ENCODE peak calls at places on chromosomes 13 and 19, in five cellular contexts. E is IMR-90, M is mesendoderm, V is H9, A is neuronal stem cell. K is an unnamed sample.

GRCh38 chr13:44410328-44410859 is 36.8 kb downstream of the SERP2 start:
- DNase-seq in M (no peak), E (no peak), A (no peak), V (no peak), K (no peak)

GRCh38 chr13:23655321-23655720 is 85.1 kb downstream of the TNFRSF19 start:
- DNase-seq in E (no peak), V (no peak), A (no peak), M (no peak), K (peak)

GRCh38 chr19:36528921-36529518 is 949 bp upstream of the ZNF260 start:
- DNase-seq in E (no peak), A (no peak), V (peak), M (peak), K (peak)

GRCh38 chr13:72437458-72437857 is 290.0 kb downstream of the MZT1 start:
- DNase-seq in E (peak), A (no peak), M (peak), V (no peak), K (peak)

GRCh38 chr19:7788178-7788932 is 25.3 kb downstream of the CLEC4M start:
- DNase-seq in M (no peak), E (no peak), V (peak), A (no peak), K (no peak)

GRCh38 chr13:100234006-100234405 is 145.1 kb downstream of the PCCA start:
- DNase-seq in E (no peak), A (peak), V (no peak), M (no peak), K (no peak)

GRCh38 chr19:55901369-55902079 is 30.6 kb downstream of the NLRP13 start:
- DNase-seq in A (no peak), M (no peak), E (no peak), V (no peak), K (no peak)

GRCh38 chr13:73224708-73225107 is 165.9 kb downstream of the KLF5 start:
- DNase-seq in E (peak), V (no peak), A (no peak), M (no peak), K (no peak)

GRCh38 chr13:35465345-35465744 is 11.1 kb downstream of the MAB21L1 start:
- DNase-seq in E (no peak), A (no peak), V (no peak), M (no peak), K (no peak)

GRCh38 chr19:4343056-4343844 is at the start of gene MPND:
- DNase-seq in A (peak), V (peak), M (peak), E (peak), K (peak)

GRCh38 chr13:80611310-80611709 is 270.4 kb upstream of the SPRY2 start:
- DNase-seq in M (no peak), E (no peak), A (no peak), V (no peak), K (no peak)

GRCh38 chr13:32228330-32229041 is 86.7 kb downstream of the ZAR1L start:
- DNase-seq in E (peak), A (no peak), M (peak), V (no peak), K (peak)

GRCh38 chr19:41000310-41000737 is 9.2 kb downstream of the CYP2B6 start:
- DNase-seq in V (no peak), M (no peak), E (no peak), A (no peak), K (no peak)

DNA sequence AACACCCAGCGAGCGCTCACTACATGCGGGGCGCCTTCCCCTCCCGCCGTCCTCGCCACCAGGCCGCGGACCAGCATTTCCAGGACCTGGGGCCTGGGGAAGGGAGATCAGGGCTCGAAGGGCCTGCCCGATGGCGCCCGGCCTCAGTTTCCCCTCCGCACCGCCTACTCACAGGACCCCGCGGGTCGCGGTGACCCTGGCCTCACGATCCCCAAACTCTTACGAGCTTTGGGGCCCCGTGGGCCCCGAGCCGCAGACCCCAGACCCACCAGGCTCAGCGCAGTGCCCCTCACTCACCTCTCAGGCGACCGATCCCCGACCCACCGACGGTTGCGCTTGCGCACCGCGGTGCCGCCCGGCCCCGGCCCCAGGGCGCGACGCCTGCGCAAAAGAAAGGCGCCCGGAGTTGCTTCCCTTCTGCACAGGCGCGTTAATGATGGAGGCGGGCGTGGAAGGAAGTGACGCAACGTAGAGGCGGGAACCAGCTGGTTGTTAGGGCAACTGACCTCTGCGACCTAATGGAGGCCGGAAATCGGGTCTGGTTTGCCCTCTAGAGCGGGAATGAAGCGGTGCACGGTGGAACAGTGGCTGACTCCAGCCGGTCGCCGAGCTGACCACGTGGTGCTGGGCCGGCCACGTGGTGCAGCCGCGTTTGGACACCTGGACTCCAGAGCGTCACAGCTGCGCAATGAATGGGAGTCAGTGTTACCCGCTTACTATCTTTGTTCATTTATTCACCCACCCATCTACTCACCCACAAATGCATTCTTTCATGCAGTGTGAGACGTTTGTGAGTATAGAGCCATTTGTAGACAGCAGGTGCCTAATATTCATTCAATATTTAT is at the start of gene SGTA:
- DNase-seq in V (peak), E (peak), A (peak), M (peak), K (peak)
- H3K4ac ChIP-seq in V (no peak), E (peak), A (no peak), M (peak), K (peak)

DNA sequence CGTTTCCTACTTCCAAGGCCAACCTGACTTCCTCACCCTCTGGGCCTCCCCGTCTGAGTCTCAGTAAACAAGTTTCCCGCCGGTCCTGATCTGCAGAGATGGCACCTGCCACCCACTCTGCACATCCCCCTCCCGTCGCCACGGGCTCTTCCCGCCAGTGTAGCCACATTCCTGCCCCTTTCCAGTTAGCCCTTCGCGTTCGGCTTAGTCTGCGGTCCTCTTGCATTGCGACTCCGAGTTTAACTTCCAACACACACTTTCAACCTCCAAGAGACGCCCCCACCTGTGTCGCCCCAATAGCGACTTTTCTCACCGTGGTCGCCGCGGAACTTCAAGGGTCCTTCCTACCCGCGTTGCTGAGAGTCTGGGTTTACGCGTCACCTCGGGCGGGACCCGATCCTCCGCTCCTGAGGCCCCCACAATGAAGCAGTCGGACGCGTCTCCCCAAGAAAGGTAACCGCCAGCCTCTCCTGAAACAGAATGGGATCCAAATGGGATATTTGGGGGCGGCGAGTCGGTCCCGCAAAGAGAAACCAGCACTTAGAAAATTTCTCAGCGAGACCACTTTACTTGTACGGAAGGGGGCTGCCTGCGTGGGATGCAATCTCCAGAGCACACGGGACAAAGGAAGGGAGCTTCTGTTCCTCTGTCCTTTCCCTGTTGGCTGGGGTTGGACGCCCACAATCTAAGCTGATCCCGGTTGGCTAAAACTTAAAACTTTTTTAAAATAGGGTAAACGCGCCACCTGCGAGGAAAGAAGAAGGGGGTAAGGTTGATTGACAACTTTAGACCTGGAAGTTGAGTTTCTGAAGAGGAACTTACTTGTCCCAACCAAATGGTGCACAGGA is 1.0 kb upstream of the BSG start:
- DNase-seq in M (peak), V (peak), A (peak), E (peak), K (peak)
- H2AK5ac ChIP-seq in M (no peak), V (no peak), A (peak), E (peak), K (peak)

DNA sequence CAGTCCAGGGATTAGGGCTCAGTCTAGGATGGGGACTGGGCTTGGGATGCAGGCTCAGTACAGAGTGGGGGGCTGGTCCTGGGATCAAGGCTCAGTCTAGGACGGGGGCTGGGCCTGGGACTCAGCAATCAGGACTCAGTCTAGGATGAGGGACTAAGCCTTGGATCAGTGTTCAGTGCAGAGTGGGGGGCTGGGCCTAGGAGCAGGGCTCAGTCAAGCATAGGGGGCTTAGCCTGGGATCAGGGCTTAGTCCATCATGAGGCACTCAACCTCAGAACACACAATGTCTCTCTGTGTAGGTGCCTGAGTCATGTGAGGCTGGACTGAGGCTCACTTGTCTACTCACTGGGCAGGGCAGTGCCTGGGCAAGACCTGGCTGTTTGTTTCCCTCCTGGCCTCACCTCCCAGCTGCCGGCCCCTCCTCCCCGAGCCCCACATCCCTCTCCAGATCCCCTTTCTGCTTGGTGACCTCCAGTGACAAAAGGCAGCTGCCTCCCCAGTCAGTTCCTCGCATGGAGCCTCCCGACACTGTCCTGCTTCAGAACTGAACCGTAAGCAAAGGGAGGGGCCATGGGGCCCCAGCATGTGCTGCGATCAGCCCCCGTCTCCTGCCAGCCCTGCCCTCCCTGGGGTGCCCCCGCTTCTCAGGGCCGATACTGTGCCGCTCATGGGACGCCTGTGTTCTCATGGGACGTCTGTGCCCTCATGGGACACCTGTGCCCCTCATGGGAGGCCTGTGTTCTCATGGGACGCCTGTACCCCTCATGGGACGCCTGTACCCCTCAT is 6.5 kb upstream of the S1PR4 start:
- DNase-seq in V (no peak), M (no peak), A (no peak), E (no peak), K (no peak)
- H3K9ac ChIP-seq in V (no peak), M (no peak), A (no peak), E (no peak), K (no peak)

DNA sequence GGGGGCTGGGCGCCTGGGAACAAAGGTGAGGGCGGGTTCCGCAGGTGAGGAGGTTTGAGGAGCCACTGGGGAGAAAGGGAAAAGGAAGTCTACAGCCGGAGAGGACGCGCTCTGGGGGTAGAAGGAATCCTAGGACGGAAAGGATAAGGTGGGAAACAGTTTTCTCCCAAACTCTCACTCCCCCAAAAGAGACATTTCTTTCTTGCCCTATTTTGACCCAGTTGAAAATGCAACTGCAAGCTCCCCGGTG is 651 bp upstream of the POLR1D start:
- DNase-seq in M (no peak), A (no peak), E (no peak), V (no peak), K (no peak)
- H3K4ac ChIP-seq in M (peak), A (no peak), E (peak), V (no peak), K (peak)

GRCh38 chr19:32404213-32404938 is 1.2 kb upstream of the DPY19L3 start:
- DNase-seq in M (peak), E (no peak), A (peak), V (peak), K (no peak)

GRCh38 chr19:32403291-32403995 is 2.1 kb upstream of the DPY19L3 start:
- DNase-seq in M (peak), V (no peak), A (no peak), E (no peak), K (no peak)

GRCh38 chr19:32405431-32406160 is at the start of gene DPY19L3:
- DNase-seq in M (peak), V (peak), E (peak), A (peak), K (peak)

GRCh38 chr19:32406161-32407003 is 812 bp downstream of the DPY19L3 start:
- DNase-seq in V (no peak), E (no peak), A (no peak), M (no peak), K (no peak)

DNA sequence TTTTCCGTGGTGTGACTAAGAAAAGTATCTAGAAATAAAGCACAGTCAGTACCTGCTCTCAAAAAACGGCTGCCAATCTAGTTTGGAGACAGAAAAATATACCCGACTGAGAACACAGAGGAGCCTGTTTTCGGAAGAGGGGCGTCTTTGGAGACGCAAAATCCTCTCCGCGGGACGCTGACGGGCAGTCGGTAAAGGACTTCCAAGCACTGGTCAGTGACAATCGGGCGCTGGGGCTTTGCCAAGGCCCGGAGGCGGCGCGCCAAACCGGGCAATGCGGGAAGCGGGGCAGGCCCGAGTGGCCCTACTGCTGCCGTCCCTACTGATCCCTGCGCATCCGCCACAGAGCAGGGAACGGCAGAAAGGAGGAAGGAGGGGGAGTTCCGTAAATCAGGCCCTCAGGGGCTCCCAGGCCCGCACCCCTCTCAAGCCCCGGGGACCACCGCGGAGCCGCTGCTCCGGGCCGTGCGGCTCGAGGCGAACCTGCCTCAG is 585 bp upstream of the DPY19L3 start:
- DNase-seq in M (no peak), V (no peak), A (no peak), E (peak), K (peak)
- H2AK5ac ChIP-seq in M (no peak), V (no peak), A (peak), E (peak), K (peak)

GRCh38 chr13:37884026-37884425 is 14.5 kb upstream of the TRPC4 start:
- DNase-seq in A (no peak), V (no peak), M (no peak), E (no peak), K (no peak)
- H3K9ac ChIP-seq in A (no peak), V (no peak), M (no peak), E (no peak), K (no peak)

DNA sequence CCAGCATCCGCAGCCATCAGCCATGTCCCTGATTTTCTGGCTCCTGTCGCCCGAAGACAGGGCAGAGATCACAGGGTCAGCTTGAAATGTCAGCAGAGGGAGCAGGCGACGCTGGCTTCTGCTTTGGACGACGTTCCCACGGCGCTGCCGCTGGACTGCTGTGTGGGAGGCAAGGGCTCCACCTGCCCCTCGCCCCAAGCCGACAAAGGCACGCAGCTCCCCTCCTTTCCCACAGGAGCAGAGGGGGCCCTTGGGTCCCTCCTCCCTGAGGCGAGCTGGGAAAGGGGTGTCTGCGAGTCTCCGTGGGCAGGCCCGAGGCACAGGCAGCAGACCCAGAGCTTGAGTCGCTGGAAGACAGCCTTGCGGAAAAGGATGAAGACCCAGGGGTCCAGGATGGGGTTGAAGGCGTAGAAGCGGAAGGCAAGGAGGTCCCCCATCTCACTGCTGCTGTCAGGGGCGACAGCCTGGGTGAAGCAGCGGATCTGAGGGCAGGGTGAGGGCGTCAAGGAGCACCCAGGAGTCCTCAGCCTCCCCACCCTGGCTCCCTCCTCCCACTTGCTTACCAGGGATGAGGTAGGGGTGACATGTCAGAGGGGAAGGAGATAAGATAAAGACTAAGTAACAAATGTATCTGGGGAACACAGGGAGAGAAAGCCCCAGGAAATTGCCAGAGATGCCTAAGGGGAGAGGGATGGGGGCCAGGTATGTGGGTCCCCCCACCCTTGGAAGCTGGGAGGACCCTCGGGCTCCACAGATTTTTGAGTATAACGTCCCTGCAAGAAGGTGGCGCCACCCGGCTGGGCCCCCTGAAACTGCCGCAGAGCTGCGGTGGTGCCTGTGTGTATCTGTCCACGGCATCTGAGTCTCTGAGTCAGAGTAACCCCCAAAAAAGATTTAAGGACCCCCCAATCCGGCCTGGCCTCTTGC is 3.4 kb downstream of the PTGIR start:
- DNase-seq in M (no peak), A (no peak), V (no peak), E (peak), K (no peak)
- H3K4ac ChIP-seq in M (no peak), A (no peak), V (no peak), E (peak), K (no peak)

K was measured in trophoblast cell.